ENCODE peak calls at places on chromosomes 13 and 19, in five cellular contexts. One of them, this sample, is unnamed.
A peak's percentile ranks its signal among the peaks of the same experiment; 100 is the strongest.

GRCh38 chr19:31639306-31639705 is 290.1 kb upstream of the TSHZ3 start:
- DNase-seq in Peyer's patch: no peak
- DNase-seq in stomach: no peak
- DNase-seq in prostate gland: no peak
- DNase-seq in HCT116: no peak
- DNase-seq in this sample: no peak

GRCh38 chr19:19514215-19514633 is 1.1 kb downstream of the TSSK6 start:
- DNase-seq in Peyer's patch: no peak
- DNase-seq in stomach: no peak
- DNase-seq in prostate gland: no peak
- DNase-seq in HCT116: no peak
- DNase-seq in this sample: peak; percentile 76

GRCh38 chr13:112446867-112447266 is 70.7 kb downstream of the SPACA7 start:
- DNase-seq in Peyer's patch: no peak
- DNase-seq in stomach: no peak
- DNase-seq in prostate gland: no peak
- DNase-seq in HCT116: no peak
- DNase-seq in this sample: no peak

GRCh38 chr13:37682496-37682895 is 83.9 kb upstream of the POSTN start:
- DNase-seq in Peyer's patch: no peak
- DNase-seq in stomach: no peak
- DNase-seq in prostate gland: no peak
- DNase-seq in HCT116: no peak
- DNase-seq in this sample: no peak

GRCh38 chr13:72145383-72145782 is 278.4 kb upstream of the DACH1 start:
- DNase-seq in Peyer's patch: no peak
- DNase-seq in stomach: no peak
- DNase-seq in prostate gland: no peak
- DNase-seq in HCT116: no peak
- DNase-seq in this sample: no peak

GRCh38 chr13:111916201-111916600 is 150.7 kb upstream of the SOX1 start:
- DNase-seq in Peyer's patch: no peak
- DNase-seq in stomach: no peak
- DNase-seq in prostate gland: no peak
- DNase-seq in HCT116: no peak
- DNase-seq in this sample: no peak

GRCh38 chr13:30364876-30365275 is 57.4 kb upstream of the UBE2L5 start:
- DNase-seq in Peyer's patch: no peak
- DNase-seq in stomach: no peak
- DNase-seq in prostate gland: no peak
- DNase-seq in HCT116: no peak
- DNase-seq in this sample: peak; percentile 56

GRCh38 chr13:32264407-32264806 is 50.8 kb downstream of the ZAR1L start:
- DNase-seq in Peyer's patch: no peak
- DNase-seq in stomach: peak; percentile 69
- DNase-seq in prostate gland: no peak
- DNase-seq in HCT116: no peak
- DNase-seq in this sample: peak; percentile 42

GRCh38 chr13:33125821-33126570 is 109.8 kb downstream of the KL start:
- DNase-seq in Peyer's patch: peak; percentile 52
- DNase-seq in stomach: no peak
- DNase-seq in prostate gland: peak; percentile 40
- DNase-seq in HCT116: peak; percentile 87
- DNase-seq in this sample: peak; percentile 80

GRCh38 chr13:29362849-29363604 is 232.5 kb downstream of the SLC7A1 start:
- DNase-seq in Peyer's patch: no peak
- DNase-seq in stomach: peak; percentile 30
- DNase-seq in prostate gland: no peak
- DNase-seq in HCT116: peak; percentile 28
- DNase-seq in this sample: peak; percentile 39

GRCh38 chr19:46866407-46867132 is 5.8 kb downstream of the ARHGAP35 start:
- DNase-seq in Peyer's patch: no peak
- DNase-seq in stomach: no peak
- DNase-seq in prostate gland: no peak
- DNase-seq in HCT116: no peak
- DNase-seq in this sample: no peak

GRCh38 chr13:74774252-74774651 is 640.0 kb upstream of the KLF12 start:
- DNase-seq in Peyer's patch: no peak
- DNase-seq in stomach: no peak
- DNase-seq in prostate gland: no peak
- DNase-seq in HCT116: no peak
- DNase-seq in this sample: no peak

GRCh38 chr13:45615501-45616101 is at the start of gene ERICH6B:
- DNase-seq in Peyer's patch: no peak
- DNase-seq in stomach: no peak
- DNase-seq in prostate gland: no peak
- DNase-seq in HCT116: no peak
- DNase-seq in this sample: peak; percentile 23

GRCh38 chr13:92221916-92222315 is 823.5 kb downstream of the GPC5 start:
- DNase-seq in Peyer's patch: no peak
- DNase-seq in stomach: no peak
- DNase-seq in prostate gland: no peak
- DNase-seq in HCT116: no peak
- DNase-seq in this sample: no peak

GRCh38 chr19:5891938-5892771 is 11.4 kb downstream of the NDUFA11 start:
- DNase-seq in Peyer's patch: peak; percentile 71
- DNase-seq in stomach: peak; percentile 33
- DNase-seq in prostate gland: no peak
- DNase-seq in HCT116: no peak
- DNase-seq in this sample: peak; percentile 41

GRCh38 chr13:106683918-106684317 is 116.0 kb upstream of the ARGLU1 start:
- DNase-seq in Peyer's patch: no peak
- DNase-seq in stomach: no peak
- DNase-seq in prostate gland: no peak
- DNase-seq in HCT116: no peak
- DNase-seq in this sample: no peak

GRCh38 chr19:13796301-13797057 is 1.2 kb downstream of the ZSWIM4 start:
- DNase-seq in Peyer's patch: no peak
- DNase-seq in stomach: peak; percentile 53
- DNase-seq in prostate gland: peak; percentile 52
- DNase-seq in HCT116: peak; percentile 60
- DNase-seq in this sample: peak; percentile 64

GRCh38 chr13:107842562-107843180 is 372.7 kb downstream of the LIG4 start:
- DNase-seq in Peyer's patch: no peak
- DNase-seq in stomach: no peak
- DNase-seq in prostate gland: no peak
- DNase-seq in HCT116: no peak
- DNase-seq in this sample: no peak

GRCh38 chr19:45753548-45753947 is 15.5 kb downstream of the SIX5 start:
- DNase-seq in Peyer's patch: no peak
- DNase-seq in stomach: no peak
- DNase-seq in prostate gland: no peak
- DNase-seq in HCT116: no peak
- DNase-seq in this sample: no peak

GRCh38 chr13:109700176-109700575 is 86.2 kb downstream of the IRS2 start:
- DNase-seq in Peyer's patch: peak; percentile 87
- DNase-seq in stomach: peak; percentile 75
- DNase-seq in prostate gland: no peak
- DNase-seq in HCT116: no peak
- DNase-seq in this sample: peak; percentile 66

GRCh38 chr19:18488838-18489626 is 32.8 kb downstream of the ELL start:
- DNase-seq in Peyer's patch: no peak
- DNase-seq in stomach: peak; percentile 63
- DNase-seq in prostate gland: no peak
- DNase-seq in HCT116: no peak
- DNase-seq in this sample: peak; percentile 84

GRCh38 chr13:90891329-90891728 is 456.2 kb upstream of the MIR17HG start:
- DNase-seq in Peyer's patch: no peak
- DNase-seq in stomach: no peak
- DNase-seq in prostate gland: no peak
- DNase-seq in HCT116: no peak
- DNase-seq in this sample: no peak

GRCh38 chr19:40745402-40745780 is 4.9 kb downstream of the ACTMAP start:
- DNase-seq in Peyer's patch: no peak
- DNase-seq in stomach: no peak
- DNase-seq in prostate gland: no peak
- DNase-seq in HCT116: no peak
- DNase-seq in this sample: no peak

GRCh38 chr19:46925548-46925950 is 64.8 kb downstream of the ARHGAP35 start:
- DNase-seq in Peyer's patch: peak; percentile 55
- DNase-seq in stomach: peak; percentile 30
- DNase-seq in prostate gland: no peak
- DNase-seq in HCT116: no peak
- DNase-seq in this sample: no peak

GRCh38 chr13:52782486-52783448 is 43.1 kb upstream of the CNMD start:
- DNase-seq in Peyer's patch: no peak
- DNase-seq in stomach: no peak
- DNase-seq in prostate gland: no peak
- DNase-seq in HCT116: no peak
- DNase-seq in this sample: no peak

GRCh38 chr19:17952041-17952976 is 14.6 kb upstream of the KCNN1 start:
- DNase-seq in Peyer's patch: no peak
- DNase-seq in stomach: no peak
- DNase-seq in prostate gland: no peak
- DNase-seq in HCT116: no peak
- DNase-seq in this sample: no peak

GRCh38 chr13:63855457-63856118 is 2439.9 kb upstream of the PCDH20 start:
- DNase-seq in Peyer's patch: no peak
- DNase-seq in stomach: no peak
- DNase-seq in prostate gland: no peak
- DNase-seq in HCT116: no peak
- DNase-seq in this sample: no peak

GRCh38 chr13:73060251-73061160 is 1.7 kb downstream of the KLF5 start:
- DNase-seq in Peyer's patch: no peak
- DNase-seq in stomach: no peak
- DNase-seq in prostate gland: peak; percentile 33
- DNase-seq in HCT116: no peak
- DNase-seq in this sample: peak; percentile 57

GRCh38 chr13:68176486-68176885 is 946.4 kb upstream of the PCDH9 start:
- DNase-seq in Peyer's patch: no peak
- DNase-seq in stomach: no peak
- DNase-seq in prostate gland: no peak
- DNase-seq in HCT116: peak; percentile 4
- DNase-seq in this sample: no peak

GRCh38 chr19:11136400-11137101 is 19.0 kb downstream of the SPC24 start:
- DNase-seq in Peyer's patch: no peak
- DNase-seq in stomach: no peak
- DNase-seq in prostate gland: no peak
- DNase-seq in HCT116: no peak
- DNase-seq in this sample: no peak

GRCh38 chr13:96178759-96179158 is 88.9 kb downstream of the HS6ST3 start:
- DNase-seq in Peyer's patch: no peak
- DNase-seq in stomach: no peak
- DNase-seq in prostate gland: no peak
- DNase-seq in HCT116: no peak
- DNase-seq in this sample: no peak

GRCh38 chr19:30069535-30070197 is 127.6 kb downstream of the URI1 start:
- DNase-seq in Peyer's patch: peak; percentile 5
- DNase-seq in stomach: peak; percentile 14
- DNase-seq in prostate gland: no peak
- DNase-seq in HCT116: no peak
- DNase-seq in this sample: no peak

GRCh38 chr19:7850429-7850819 is 20.4 kb downstream of the EVI5L start:
- DNase-seq in Peyer's patch: peak; percentile 45
- DNase-seq in stomach: no peak
- DNase-seq in prostate gland: no peak
- DNase-seq in HCT116: no peak
- DNase-seq in this sample: no peak

GRCh38 chr19:58361900-58362271 is 665 bp downstream of the ZNF497 start:
- DNase-seq in Peyer's patch: no peak
- DNase-seq in stomach: peak; percentile 38
- DNase-seq in prostate gland: peak; percentile 15
- DNase-seq in HCT116: peak; percentile 46
- DNase-seq in this sample: peak; percentile 42

GRCh38 chr13:100646030-100646673 is 28.4 kb downstream of the TMTC4 start:
- DNase-seq in Peyer's patch: no peak
- DNase-seq in stomach: peak; percentile 36
- DNase-seq in prostate gland: no peak
- DNase-seq in HCT116: peak; percentile 15
- DNase-seq in this sample: peak; percentile 90

GRCh38 chr19:38932425-38933179 is 1.9 kb downstream of the MRPS12 start:
- DNase-seq in Peyer's patch: no peak
- DNase-seq in stomach: no peak
- DNase-seq in prostate gland: no peak
- DNase-seq in HCT116: peak; percentile 26
- DNase-seq in this sample: no peak

GRCh38 chr19:49570138-49570856 is 10.1 kb downstream of the NOSIP start:
- DNase-seq in Peyer's patch: no peak
- DNase-seq in stomach: peak; percentile 65
- DNase-seq in prostate gland: peak; percentile 53
- DNase-seq in HCT116: peak; percentile 83
- DNase-seq in this sample: peak; percentile 53
- H3K4me1 ChIP-seq in Peyer's patch: peaks cover 8% of the 10 kb centered on the region
- H3K4me1 ChIP-seq in stomach: peaks cover 69% of the 10 kb centered on the region
- H3K4me1 ChIP-seq in prostate gland: no peaks in the 10 kb centered on the region
- H3K4me1 ChIP-seq in HCT116: peaks cover 61% of the 10 kb centered on the region
- H3K4me1 ChIP-seq in this sample: peaks cover 9% of the 10 kb centered on the region

GRCh38 chr19:1115646-1116420 is 12.0 kb downstream of the GPX4 start:
- DNase-seq in Peyer's patch: no peak
- DNase-seq in stomach: no peak
- DNase-seq in prostate gland: no peak
- DNase-seq in HCT116: no peak
- DNase-seq in this sample: no peak
- H3K36me3 ChIP-seq in Peyer's patch: peaks cover 88% of the 10 kb centered on the region
- H3K36me3 ChIP-seq in stomach: peaks cover 73% of the 10 kb centered on the region
- H3K36me3 ChIP-seq in prostate gland: peaks cover 24% of the 10 kb centered on the region
- H3K36me3 ChIP-seq in HCT116: peaks cover 24% of the 10 kb centered on the region
- H3K36me3 ChIP-seq in this sample: peaks cover 65% of the 10 kb centered on the region

GRCh38 chr19:55687281-55688172 is 12.5 kb downstream of the EPN1 start:
- DNase-seq in Peyer's patch: peak; percentile 91
- DNase-seq in stomach: no peak
- DNase-seq in prostate gland: no peak
- DNase-seq in HCT116: no peak
- DNase-seq in this sample: no peak
- TF ChIP-seq POLR2A in Peyer's patch: peak; percentile 51
- TF ChIP-seq POLR2A in stomach: no peak
- TF ChIP-seq POLR2A in prostate gland: no peak
- TF ChIP-seq POLR2A in HCT116: no peak
- TF ChIP-seq POLR2A in this sample: no peak

DNA sequence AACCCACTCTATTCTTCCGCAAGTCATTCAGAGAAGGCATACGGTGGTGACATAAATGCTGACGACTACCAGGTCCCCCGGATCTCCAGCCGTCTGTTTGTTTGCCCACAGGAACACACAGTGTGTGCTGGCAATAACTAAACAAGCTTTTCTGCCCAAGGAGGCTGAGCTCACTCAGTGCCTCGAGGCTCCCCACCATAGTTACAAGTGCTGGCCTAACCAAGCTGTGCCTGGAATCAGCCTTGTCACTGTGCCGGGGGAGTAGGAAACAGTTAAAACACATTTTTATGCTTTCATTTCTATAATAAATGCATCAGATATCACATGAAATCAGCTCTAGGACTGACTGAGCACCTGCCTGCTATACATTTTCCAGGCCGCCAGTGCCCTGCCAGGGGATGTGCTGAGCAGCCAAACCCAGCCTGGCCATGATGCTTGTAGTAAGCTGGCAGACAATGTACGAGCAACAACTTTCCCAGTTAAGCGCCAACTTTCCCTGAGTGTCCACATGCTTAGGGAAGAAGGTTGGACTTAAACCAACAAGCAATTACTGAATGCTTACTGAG is 28.1 kb downstream of the BRD4 start:
- DNase-seq in Peyer's patch: no peak
- DNase-seq in stomach: no peak
- DNase-seq in prostate gland: no peak
- DNase-seq in HCT116: no peak
- DNase-seq in this sample: no peak
- H3K4me1 ChIP-seq in Peyer's patch: peaks cover 4% of the 10 kb centered on the region
- H3K4me1 ChIP-seq in stomach: peaks cover 92% of the 10 kb centered on the region
- H3K4me1 ChIP-seq in prostate gland: peaks cover 25% of the 10 kb centered on the region
- H3K4me1 ChIP-seq in HCT116: no peaks in the 10 kb centered on the region
- H3K4me1 ChIP-seq in this sample: peaks cover 79% of the 10 kb centered on the region

GRCh38 chr13:98802548-98802947 is 50.1 kb upstream of the SLC15A1 start:
- DNase-seq in Peyer's patch: no peak
- DNase-seq in stomach: no peak
- DNase-seq in prostate gland: no peak
- DNase-seq in HCT116: no peak
- DNase-seq in this sample: no peak
- H3K36me3 ChIP-seq in Peyer's patch: peaks cover 20% of the 10 kb centered on the region
- H3K36me3 ChIP-seq in stomach: peaks cover 5% of the 10 kb centered on the region
- H3K36me3 ChIP-seq in prostate gland: no peaks in the 10 kb centered on the region
- H3K36me3 ChIP-seq in HCT116: no peaks in the 10 kb centered on the region
- H3K36me3 ChIP-seq in this sample: peaks cover 33% of the 10 kb centered on the region

This sample was measured in thyroid gland.